ENCODE peak calls at places on chromosomes 2 and 18, in five cellular contexts. One of them, this sample, is unnamed.

GRCh38 chr2:112886291-112886690 is 24.7 kb upstream of the IL37 start:
- DNase-seq in WTC11: no peak
- DNase-seq in HepG2: no peak
- DNase-seq in A549: no peak
- DNase-seq in endothelial cell of umbilical vein: no peak
- DNase-seq in this sample: no peak

GRCh38 chr2:222433381-222434173 is 9.2 kb downstream of the SGPP2 start:
- DNase-seq in WTC11: peak; percentile 73
- DNase-seq in HepG2: no peak
- DNase-seq in A549: no peak
- DNase-seq in endothelial cell of umbilical vein: no peak
- DNase-seq in this sample: no peak

GRCh38 chr2:97740590-97741182 is 27.3 kb downstream of the ZAP70 start:
- DNase-seq in WTC11: peak; percentile 74
- DNase-seq in HepG2: peak; percentile 54
- DNase-seq in A549: peak; percentile 80
- DNase-seq in endothelial cell of umbilical vein: peak; percentile 23
- DNase-seq in this sample: peak; percentile 65

GRCh38 chr2:216870508-216871332 is 10.9 kb upstream of the TNP1 start:
- DNase-seq in WTC11: no peak
- DNase-seq in HepG2: no peak
- DNase-seq in A549: no peak
- DNase-seq in endothelial cell of umbilical vein: no peak
- DNase-seq in this sample: no peak

GRCh38 chr18:12886498-12887126 is 2.6 kb upstream of the PTPN2 start:
- DNase-seq in WTC11: no peak
- DNase-seq in HepG2: peak; percentile 52
- DNase-seq in A549: no peak
- DNase-seq in endothelial cell of umbilical vein: no peak
- DNase-seq in this sample: peak; percentile 72

GRCh38 chr2:162058973-162059668 is 14.9 kb downstream of the DPP4 start:
- DNase-seq in WTC11: no peak
- DNase-seq in HepG2: no peak
- DNase-seq in A549: no peak
- DNase-seq in endothelial cell of umbilical vein: no peak
- DNase-seq in this sample: no peak

GRCh38 chr18:63346031-63346430 is 21.0 kb downstream of the KDSR start:
- DNase-seq in WTC11: no peak
- DNase-seq in HepG2: no peak
- DNase-seq in A549: no peak
- DNase-seq in endothelial cell of umbilical vein: no peak
- DNase-seq in this sample: no peak

GRCh38 chr18:45559258-45559657 is 56.0 kb upstream of the SLC14A2 start:
- DNase-seq in WTC11: no peak
- DNase-seq in HepG2: no peak
- DNase-seq in A549: no peak
- DNase-seq in endothelial cell of umbilical vein: no peak
- DNase-seq in this sample: no peak

GRCh38 chr2:26444236-26444635 is 33.7 kb downstream of the OTOF start:
- DNase-seq in WTC11: no peak
- DNase-seq in HepG2: no peak
- DNase-seq in A549: no peak
- DNase-seq in endothelial cell of umbilical vein: no peak
- DNase-seq in this sample: no peak

GRCh38 chr2:99971326-99971965 is 170.9 kb downstream of the AFF3 start:
- DNase-seq in WTC11: no peak
- DNase-seq in HepG2: no peak
- DNase-seq in A549: no peak
- DNase-seq in endothelial cell of umbilical vein: no peak
- DNase-seq in this sample: no peak

GRCh38 chr18:57813245-57813644 is 10.1 kb upstream of the ATP8B1 start:
- DNase-seq in WTC11: no peak
- DNase-seq in HepG2: peak; percentile 48
- DNase-seq in A549: peak; percentile 44
- DNase-seq in endothelial cell of umbilical vein: peak; percentile 84
- DNase-seq in this sample: no peak

GRCh38 chr2:83531211-83531610 is 927.9 kb downstream of the SUCLG1 start:
- DNase-seq in WTC11: no peak
- DNase-seq in HepG2: no peak
- DNase-seq in A549: no peak
- DNase-seq in endothelial cell of umbilical vein: no peak
- DNase-seq in this sample: no peak

GRCh38 chr18:26453370-26454030 is 94.9 kb downstream of the KCTD1 start:
- DNase-seq in WTC11: no peak
- DNase-seq in HepG2: no peak
- DNase-seq in A549: no peak
- DNase-seq in endothelial cell of umbilical vein: no peak
- DNase-seq in this sample: no peak

GRCh38 chr2:111172666-111173065 is 52.0 kb downstream of the BCL2L11 start:
- DNase-seq in WTC11: no peak
- DNase-seq in HepG2: no peak
- DNase-seq in A549: no peak
- DNase-seq in endothelial cell of umbilical vein: no peak
- DNase-seq in this sample: no peak

GRCh38 chr2:168278424-168278888 is 31.1 kb upstream of the STK39 start:
- DNase-seq in WTC11: no peak
- DNase-seq in HepG2: peak; percentile 71
- DNase-seq in A549: no peak
- DNase-seq in endothelial cell of umbilical vein: no peak
- DNase-seq in this sample: no peak

GRCh38 chr2:183242937-183243336 is 118.7 kb downstream of the NUP35 start:
- DNase-seq in WTC11: no peak
- DNase-seq in HepG2: no peak
- DNase-seq in A549: no peak
- DNase-seq in endothelial cell of umbilical vein: peak; percentile 11
- DNase-seq in this sample: no peak

GRCh38 chr2:159585607-159586006 is 30.7 kb downstream of the BAZ2B start:
- DNase-seq in WTC11: no peak
- DNase-seq in HepG2: no peak
- DNase-seq in A549: no peak
- DNase-seq in endothelial cell of umbilical vein: no peak
- DNase-seq in this sample: no peak

GRCh38 chr2:86393521-86394490 is 47.4 kb upstream of the KDM3A start:
- DNase-seq in WTC11: no peak
- DNase-seq in HepG2: no peak
- DNase-seq in A549: no peak
- DNase-seq in endothelial cell of umbilical vein: peak; percentile 59
- DNase-seq in this sample: no peak

GRCh38 chr2:13121096-13121495 is 404.4 kb downstream of the TRIB2 start:
- DNase-seq in WTC11: no peak
- DNase-seq in HepG2: no peak
- DNase-seq in A549: no peak
- DNase-seq in endothelial cell of umbilical vein: no peak
- DNase-seq in this sample: no peak

GRCh38 chr2:190254451-190254850 is 65.2 kb downstream of the HIBCH start:
- DNase-seq in WTC11: no peak
- DNase-seq in HepG2: no peak
- DNase-seq in A549: no peak
- DNase-seq in endothelial cell of umbilical vein: no peak
- DNase-seq in this sample: no peak

GRCh38 chr18:43596106-43596712 is 318.9 kb upstream of the SYT4 start:
- DNase-seq in WTC11: no peak
- DNase-seq in HepG2: peak; percentile 13
- DNase-seq in A549: peak; percentile 5
- DNase-seq in endothelial cell of umbilical vein: peak; percentile 33
- DNase-seq in this sample: peak; percentile 40

GRCh38 chr2:159773426-159773825 is 24.6 kb downstream of the CD302 start:
- DNase-seq in WTC11: no peak
- DNase-seq in HepG2: no peak
- DNase-seq in A549: no peak
- DNase-seq in endothelial cell of umbilical vein: no peak
- DNase-seq in this sample: no peak

GRCh38 chr2:215461836-215462532 is 26.1 kb upstream of the FN1 start:
- DNase-seq in WTC11: no peak
- DNase-seq in HepG2: no peak
- DNase-seq in A549: no peak
- DNase-seq in endothelial cell of umbilical vein: peak; percentile 57
- DNase-seq in this sample: no peak

GRCh38 chr2:36507408-36507812 is 90.6 kb downstream of the FEZ2 start:
- DNase-seq in WTC11: peak; percentile 66
- DNase-seq in HepG2: peak; percentile 79
- DNase-seq in A549: peak; percentile 60
- DNase-seq in endothelial cell of umbilical vein: peak; percentile 64
- DNase-seq in this sample: peak; percentile 62

GRCh38 chr2:10303634-10304378 is 1.1 kb downstream of the HPCAL1 start:
- DNase-seq in WTC11: peak; percentile 48
- DNase-seq in HepG2: peak; percentile 44
- DNase-seq in A549: no peak
- DNase-seq in endothelial cell of umbilical vein: peak; percentile 63
- DNase-seq in this sample: peak; percentile 81

GRCh38 chr2:175030380-175031271 is 25.4 kb upstream of the CHN1 start:
- DNase-seq in WTC11: peak; percentile 61
- DNase-seq in HepG2: peak; percentile 77
- DNase-seq in A549: peak; percentile 27
- DNase-seq in endothelial cell of umbilical vein: peak; percentile 52
- DNase-seq in this sample: peak; percentile 58
- TF ChIP-seq CTCF in WTC11: peak; percentile 18
- TF ChIP-seq CTCF in HepG2: peak; percentile 91
- TF ChIP-seq CTCF in A549: peak; percentile 44
- TF ChIP-seq CTCF in endothelial cell of umbilical vein: peak; percentile 60
- TF ChIP-seq CTCF in this sample: peak; percentile 21

DNA sequence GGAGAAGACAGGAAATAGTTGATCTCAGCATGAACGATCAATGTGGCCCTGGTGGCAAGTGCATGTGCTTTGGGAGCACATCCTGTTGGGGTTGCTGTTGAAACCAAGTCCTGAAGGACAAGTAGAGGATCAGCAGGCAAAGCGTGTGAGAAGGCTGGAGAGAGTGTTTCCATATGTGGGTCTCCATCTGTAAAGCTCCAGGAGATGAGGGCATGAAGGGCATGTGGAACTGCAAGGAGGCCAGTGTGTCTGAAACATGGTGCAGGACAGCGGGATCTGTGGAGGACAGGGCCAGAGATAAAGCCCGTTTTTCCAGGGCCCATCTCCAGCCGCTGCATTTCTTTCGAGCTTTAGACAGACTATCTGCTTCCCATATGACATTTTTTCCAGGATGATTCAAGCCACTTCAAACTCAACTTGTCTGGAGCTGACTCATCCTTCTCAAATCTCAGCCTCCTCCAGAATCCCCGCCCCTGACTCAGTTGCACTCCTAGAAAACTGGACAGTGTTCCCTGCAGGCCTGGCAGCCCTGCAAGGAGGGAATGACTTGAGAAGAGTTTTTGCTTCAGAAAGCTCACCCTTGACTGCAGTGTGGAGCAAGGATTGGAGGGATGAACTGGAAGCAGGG is 226.1 kb downstream of the VAPA start:
- DNase-seq in WTC11: no peak
- DNase-seq in HepG2: no peak
- DNase-seq in A549: peak; percentile 15
- DNase-seq in endothelial cell of umbilical vein: no peak
- DNase-seq in this sample: peak; percentile 11
- TF ChIP-seq MAX in WTC11: no peak
- TF ChIP-seq MAX in HepG2: no peak
- TF ChIP-seq MAX in A549: no peak
- TF ChIP-seq MAX in endothelial cell of umbilical vein: no peak
- TF ChIP-seq MAX in this sample: no peak

GRCh38 chr2:157500334-157500733 is 56.4 kb upstream of the CYTIP start:
- DNase-seq in WTC11: no peak
- DNase-seq in HepG2: no peak
- DNase-seq in A549: no peak
- DNase-seq in endothelial cell of umbilical vein: no peak
- DNase-seq in this sample: no peak

GRCh38 chr2:157492189-157492773 is 48.4 kb upstream of the CYTIP start:
- DNase-seq in WTC11: peak; percentile 74
- DNase-seq in HepG2: peak; percentile 56
- DNase-seq in A549: peak; percentile 50
- DNase-seq in endothelial cell of umbilical vein: peak; percentile 63
- DNase-seq in this sample: peak; percentile 64

GRCh38 chr2:157501026-157501425 is 57.1 kb upstream of the CYTIP start:
- DNase-seq in WTC11: no peak
- DNase-seq in HepG2: no peak
- DNase-seq in A549: no peak
- DNase-seq in endothelial cell of umbilical vein: no peak
- DNase-seq in this sample: no peak

GRCh38 chr2:157498501-157498900 is 54.6 kb upstream of the CYTIP start:
- DNase-seq in WTC11: no peak
- DNase-seq in HepG2: no peak
- DNase-seq in A549: no peak
- DNase-seq in endothelial cell of umbilical vein: no peak
- DNase-seq in this sample: no peak

DNA sequence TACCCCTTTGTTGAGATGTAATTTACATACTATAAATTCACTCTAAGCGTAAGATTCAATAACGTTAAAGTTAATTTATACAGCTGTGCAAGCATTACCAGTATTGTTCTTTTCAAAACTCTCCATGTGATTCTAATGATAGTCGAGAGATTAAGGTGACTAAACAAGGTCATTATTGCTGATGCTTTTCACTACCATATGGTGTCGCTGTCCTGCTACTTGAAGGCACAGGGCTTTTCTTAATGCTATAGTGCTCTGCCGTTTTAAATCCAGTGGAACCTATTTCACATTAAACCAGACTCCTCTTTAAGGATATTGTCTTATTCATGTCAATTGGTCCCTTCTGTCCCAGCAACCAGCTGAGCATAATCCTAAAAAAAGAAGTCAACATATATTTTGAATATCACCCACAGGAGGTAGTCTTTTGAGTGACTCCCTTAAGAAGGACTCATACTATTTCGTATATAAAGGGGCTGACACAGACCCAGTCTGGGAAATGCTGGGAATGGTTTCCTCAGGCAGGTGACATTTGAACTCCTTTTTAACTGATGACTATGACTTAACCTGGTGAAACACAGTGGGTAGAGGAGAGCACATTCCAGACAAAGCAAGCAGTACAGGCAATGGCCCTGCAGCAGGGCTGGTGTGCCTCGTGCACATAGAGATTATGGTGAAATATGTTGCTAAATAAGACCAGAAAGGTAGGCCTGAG is 53.9 kb upstream of the CYTIP start:
- DNase-seq in WTC11: no peak
- DNase-seq in HepG2: peak; percentile 19
- DNase-seq in A549: peak; percentile 5
- DNase-seq in endothelial cell of umbilical vein: peak; percentile 36
- DNase-seq in this sample: peak; percentile 53
- TF ChIP-seq CTCF in WTC11: peak; percentile 45
- TF ChIP-seq CTCF in HepG2: peak; percentile 84
- TF ChIP-seq CTCF in A549: peak; percentile 47
- TF ChIP-seq CTCF in endothelial cell of umbilical vein: peak; percentile 63
- TF ChIP-seq CTCF in this sample: peak; percentile 66

DNA sequence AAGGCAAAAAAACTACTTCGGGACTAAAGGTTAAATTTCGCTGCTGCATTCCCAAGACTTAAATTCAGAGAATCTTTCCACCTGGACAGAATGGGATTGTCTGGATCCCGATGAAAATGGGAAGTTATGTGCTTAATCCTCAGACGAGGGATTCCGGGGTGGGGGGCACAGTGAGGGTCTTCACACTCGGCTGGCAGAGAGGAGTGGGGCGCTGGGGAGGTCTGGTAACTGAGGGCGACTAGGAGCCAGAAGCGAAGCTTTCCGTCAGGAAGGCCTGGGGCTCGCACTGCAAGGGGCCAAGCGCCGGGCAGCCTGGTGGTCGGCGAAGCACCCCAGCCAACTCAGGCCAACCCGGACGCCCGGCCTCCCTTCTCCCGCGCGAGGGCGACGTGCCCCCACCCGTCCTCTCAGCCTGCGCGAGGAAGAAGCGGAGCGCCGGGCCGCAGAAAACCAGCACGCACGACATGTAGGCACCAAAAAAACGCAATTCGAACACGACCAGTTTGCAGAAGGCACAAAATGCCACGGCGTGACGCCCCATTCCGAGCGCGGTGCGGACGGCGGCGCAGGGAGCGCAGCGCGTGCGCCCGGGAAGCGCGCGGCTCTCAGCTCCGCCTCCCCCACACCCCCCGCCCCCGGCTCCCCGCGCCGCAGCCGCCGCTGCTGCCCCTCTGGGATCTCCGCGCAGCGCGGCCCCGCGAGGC is 188.1 kb downstream of the ZEB2 start:
- DNase-seq in WTC11: peak; percentile 51
- DNase-seq in HepG2: no peak
- DNase-seq in A549: peak; percentile 23
- DNase-seq in endothelial cell of umbilical vein: peak; percentile 76
- DNase-seq in this sample: no peak
- TF ChIP-seq MAX in WTC11: no peak
- TF ChIP-seq MAX in HepG2: peak; percentile 86
- TF ChIP-seq MAX in A549: peak; percentile 77
- TF ChIP-seq MAX in endothelial cell of umbilical vein: no peak
- TF ChIP-seq MAX in this sample: peak; percentile 48

This sample was measured in NB4.